ENCODE peak calls at places on chromosome 17, in seven cellular contexts. One of them, this sample, is unnamed.

GRCh38 chr17:5381542-5381941 is 37.9 kb downstream of the NUP88 start:
- DNase-seq in putamen: no peak
- DNase-seq in stimulated activated CD4-positive, alpha-beta T cell treated with anti-CD3 and anti-CD28 coated beads, Interleukin-1b, Interleukin-23, amount 100 ng/mL, for 24 hours: no peak
- DNase-seq in AML-193: no peak
- DNase-seq in NB4: no peak
- DNase-seq in A549: no peak
- DNase-seq in GM12865: no peak
- DNase-seq in this sample: no peak

GRCh38 chr17:82804442-82805191 is 35.2 kb downstream of the ZNF750 start:
- DNase-seq in GM12865: no peak
- DNase-seq in A549: no peak
- DNase-seq in stimulated activated CD4-positive, alpha-beta T cell treated with anti-CD3 and anti-CD28 coated beads, Interleukin-1b, Interleukin-23, amount 100 ng/mL, for 24 hours: no peak
- DNase-seq in NB4: no peak
- DNase-seq in putamen: peak
- DNase-seq in AML-193: no peak
- DNase-seq in this sample: no peak

GRCh38 chr17:35734396-35734795 is 3.0 kb downstream of the RASL10B start:
- DNase-seq in AML-193: no peak
- DNase-seq in NB4: no peak
- DNase-seq in stimulated activated CD4-positive, alpha-beta T cell treated with anti-CD3 and anti-CD28 coated beads, Interleukin-1b, Interleukin-23, amount 100 ng/mL, for 24 hours: no peak
- DNase-seq in GM12865: no peak
- DNase-seq in putamen: no peak
- DNase-seq in A549: no peak
- DNase-seq in this sample: no peak

GRCh38 chr17:15039366-15039765 is 225.8 kb downstream of the PMP22 start:
- DNase-seq in GM12865: no peak
- DNase-seq in A549: no peak
- DNase-seq in putamen: no peak
- DNase-seq in stimulated activated CD4-positive, alpha-beta T cell treated with anti-CD3 and anti-CD28 coated beads, Interleukin-1b, Interleukin-23, amount 100 ng/mL, for 24 hours: no peak
- DNase-seq in NB4: no peak
- DNase-seq in AML-193: no peak
- DNase-seq in this sample: no peak

GRCh38 chr17:52517176-52517575 is 358.7 kb upstream of the CA10 start:
- DNase-seq in AML-193: no peak
- DNase-seq in GM12865: no peak
- DNase-seq in NB4: no peak
- DNase-seq in A549: no peak
- DNase-seq in stimulated activated CD4-positive, alpha-beta T cell treated with anti-CD3 and anti-CD28 coated beads, Interleukin-1b, Interleukin-23, amount 100 ng/mL, for 24 hours: no peak
- DNase-seq in putamen: no peak
- DNase-seq in this sample: no peak

GRCh38 chr17:73318861-73319260 is 7.1 kb upstream of the CDC42EP4 start:
- DNase-seq in GM12865: no peak
- DNase-seq in NB4: no peak
- DNase-seq in A549: no peak
- DNase-seq in AML-193: no peak
- DNase-seq in putamen: no peak
- DNase-seq in stimulated activated CD4-positive, alpha-beta T cell treated with anti-CD3 and anti-CD28 coated beads, Interleukin-1b, Interleukin-23, amount 100 ng/mL, for 24 hours: no peak
- DNase-seq in this sample: no peak

GRCh38 chr17:2701996-2702741 is 9.4 kb downstream of the CLUH start:
- DNase-seq in AML-193: no peak
- DNase-seq in GM12865: no peak
- DNase-seq in stimulated activated CD4-positive, alpha-beta T cell treated with anti-CD3 and anti-CD28 coated beads, Interleukin-1b, Interleukin-23, amount 100 ng/mL, for 24 hours: no peak
- DNase-seq in putamen: no peak
- DNase-seq in A549: no peak
- DNase-seq in NB4: no peak
- DNase-seq in this sample: no peak

GRCh38 chr17:65809366-65809765 is 247.9 kb upstream of the AXIN2 start:
- DNase-seq in putamen: peak
- DNase-seq in AML-193: no peak
- DNase-seq in A549: no peak
- DNase-seq in stimulated activated CD4-positive, alpha-beta T cell treated with anti-CD3 and anti-CD28 coated beads, Interleukin-1b, Interleukin-23, amount 100 ng/mL, for 24 hours: no peak
- DNase-seq in NB4: no peak
- DNase-seq in GM12865: no peak
- DNase-seq in this sample: no peak

GRCh38 chr17:60538726-60539125 is 12.7 kb upstream of the APPBP2 start:
- DNase-seq in AML-193: no peak
- DNase-seq in stimulated activated CD4-positive, alpha-beta T cell treated with anti-CD3 and anti-CD28 coated beads, Interleukin-1b, Interleukin-23, amount 100 ng/mL, for 24 hours: no peak
- DNase-seq in putamen: no peak
- DNase-seq in GM12865: no peak
- DNase-seq in A549: no peak
- DNase-seq in NB4: no peak
- DNase-seq in this sample: no peak

GRCh38 chr17:8120520-8121443 is 2.5 kb upstream of the ALOXE3 start:
- DNase-seq in AML-193: no peak
- DNase-seq in GM12865: peak
- DNase-seq in stimulated activated CD4-positive, alpha-beta T cell treated with anti-CD3 and anti-CD28 coated beads, Interleukin-1b, Interleukin-23, amount 100 ng/mL, for 24 hours: peak
- DNase-seq in putamen: peak
- DNase-seq in A549: peak
- DNase-seq in NB4: peak
- DNase-seq in this sample: peak

GRCh38 chr17:1972429-1973160 is 52.5 kb downstream of the RTN4RL1 start:
- DNase-seq in putamen: no peak
- DNase-seq in stimulated activated CD4-positive, alpha-beta T cell treated with anti-CD3 and anti-CD28 coated beads, Interleukin-1b, Interleukin-23, amount 100 ng/mL, for 24 hours: no peak
- DNase-seq in AML-193: no peak
- DNase-seq in NB4: peak
- DNase-seq in A549: no peak
- DNase-seq in GM12865: no peak
- DNase-seq in this sample: no peak

GRCh38 chr17:7460850-7461660 is 16.2 kb downstream of the CHRNB1 start:
- DNase-seq in putamen: no peak
- DNase-seq in NB4: no peak
- DNase-seq in AML-193: no peak
- DNase-seq in GM12865: no peak
- DNase-seq in stimulated activated CD4-positive, alpha-beta T cell treated with anti-CD3 and anti-CD28 coated beads, Interleukin-1b, Interleukin-23, amount 100 ng/mL, for 24 hours: no peak
- DNase-seq in A549: no peak
- DNase-seq in this sample: no peak

GRCh38 chr17:16282522-16282921 is 65.5 kb downstream of the PIGL start:
- DNase-seq in putamen: no peak
- DNase-seq in A549: no peak
- DNase-seq in GM12865: no peak
- DNase-seq in AML-193: no peak
- DNase-seq in NB4: no peak
- DNase-seq in stimulated activated CD4-positive, alpha-beta T cell treated with anti-CD3 and anti-CD28 coated beads, Interleukin-1b, Interleukin-23, amount 100 ng/mL, for 24 hours: no peak
- DNase-seq in this sample: no peak

GRCh38 chr17:44279586-44280344 is 11.8 kb upstream of the SLC4A1 start:
- DNase-seq in stimulated activated CD4-positive, alpha-beta T cell treated with anti-CD3 and anti-CD28 coated beads, Interleukin-1b, Interleukin-23, amount 100 ng/mL, for 24 hours: no peak
- DNase-seq in AML-193: peak
- DNase-seq in NB4: peak
- DNase-seq in GM12865: peak
- DNase-seq in A549: no peak
- DNase-seq in putamen: peak
- DNase-seq in this sample: no peak

GRCh38 chr17:17387017-17387416 is 83.8 kb downstream of the NT5M start:
- DNase-seq in AML-193: no peak
- DNase-seq in A549: no peak
- DNase-seq in NB4: no peak
- DNase-seq in stimulated activated CD4-positive, alpha-beta T cell treated with anti-CD3 and anti-CD28 coated beads, Interleukin-1b, Interleukin-23, amount 100 ng/mL, for 24 hours: no peak
- DNase-seq in putamen: no peak
- DNase-seq in GM12865: no peak
- DNase-seq in this sample: no peak